ENCODE peak calls at places on chromosome 12, in eight cellular contexts. V is HCT116, D is foreskin keratinocyte, N is HFF-Myc, O is suprapubic skin, B is nephron progenitor cell, H is upper lobe of right lung, Y is AG09309. J is an unnamed sample.

GRCh38 chr12:107369679-107370078 is 276.3 kb upstream of the CRY1 start:
- DNase-seq in N (no peak), O (no peak), V (no peak), B (no peak), H (no peak), Y (no peak), D (no peak), J (no peak)

GRCh38 chr12:74539765-74540526 is 2.3 kb downstream of the ATXN7L3B start:
- DNase-seq in N (no peak), Y (no peak), D (no peak), V (no peak), H (no peak), B (no peak), O (no peak), J (no peak)

GRCh38 chr12:3061129-3061857 is 15.9 kb upstream of the TSPAN9 start:
- DNase-seq in D (no peak), N (no peak), O (no peak), H (no peak), Y (peak; percentile 47), V (no peak), B (no peak), J (peak; percentile 75)

GRCh38 chr12:22283508-22283907 is 51.0 kb downstream of the ST8SIA1 start:
- DNase-seq in H (no peak), Y (no peak), O (no peak), V (no peak), B (no peak), D (no peak), N (no peak), J (no peak)

GRCh38 chr12:103756443-103756842 is 84.6 kb downstream of the NT5DC3 start:
- DNase-seq in O (no peak), V (no peak), B (no peak), N (no peak), Y (no peak), H (no peak), D (no peak), J (no peak)

GRCh38 chr12:103241184-103241583 is 254.6 kb downstream of the C12orf42 start:
- DNase-seq in B (no peak), O (no peak), H (no peak), V (no peak), D (no peak), Y (no peak), N (no peak), J (no peak)

GRCh38 chr12:122909442-122910288 is 13.7 kb upstream of the VPS37B start:
- DNase-seq in V (no peak), Y (no peak), O (no peak), D (no peak), B (no peak), N (no peak), H (peak; percentile 54), J (no peak)

GRCh38 chr12:96466939-96467751 is 22.2 kb upstream of the CFAP54 start:
- DNase-seq in B (no peak), D (peak; percentile 93), Y (no peak), V (no peak), O (no peak), H (no peak), N (no peak), J (no peak)

GRCh38 chr12:100539209-100539608 is 34.3 kb upstream of the GAS2L3 start:
- DNase-seq in N (no peak), V (no peak), D (no peak), H (no peak), O (no peak), Y (no peak), B (peak; percentile 81), J (no peak)

DNA sequence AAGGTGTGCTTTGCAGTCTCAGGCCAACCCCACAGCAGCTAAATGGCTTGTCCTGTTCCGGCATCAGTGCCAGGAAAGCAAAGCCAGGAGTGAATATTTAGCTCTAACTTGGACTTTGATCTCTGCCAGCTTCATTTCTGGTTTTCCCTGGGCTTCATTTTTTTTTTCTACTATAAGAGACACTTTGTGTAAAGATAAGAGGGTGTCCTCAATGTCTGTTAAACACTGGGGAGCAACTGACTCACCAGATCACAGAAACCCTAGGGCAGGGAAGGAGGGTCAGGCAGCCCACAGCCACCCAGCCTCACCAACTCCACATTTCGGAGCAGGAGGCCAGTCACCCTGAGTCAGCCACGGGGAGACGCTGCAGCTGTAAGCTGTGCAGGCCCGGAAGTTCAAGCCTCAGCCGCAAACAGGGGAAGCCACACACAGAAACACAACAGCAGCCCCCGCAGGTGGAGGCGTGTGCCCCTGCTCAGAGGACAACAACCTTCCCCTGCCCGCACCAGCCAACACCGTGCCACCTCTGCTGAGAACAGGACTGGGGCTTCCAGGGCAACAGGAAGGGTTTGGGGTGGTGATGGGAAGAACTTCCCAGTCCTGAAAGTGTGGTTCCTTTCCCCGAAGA is 6.3 kb downstream of the TNFRSF1A start:
- DNase-seq in D (peak; percentile 67), B (no peak), N (peak; percentile 72), Y (no peak), V (no peak), O (peak; percentile 90), H (peak; percentile 90), J (peak; percentile 80)
- TF ChIP-seq CTCF in D (peak; percentile 80), B (no peak), N (peak; percentile 58), Y (peak; percentile 77), V (no peak), O (no peak), H (peak; percentile 51), J (peak; percentile 93)

GRCh38 chr12:109301643-109302176 is 7.4 kb downstream of the FOXN4 start:
- DNase-seq in H (no peak), B (no peak), O (no peak), V (no peak), D (no peak), N (no peak), Y (no peak), J (no peak)

GRCh38 chr12:109304485-109304884 is 4.6 kb downstream of the FOXN4 start:
- DNase-seq in O (no peak), N (no peak), B (peak; percentile 77), V (no peak), Y (no peak), H (no peak), D (no peak), J (no peak)

GRCh38 chr12:109302358-109302757 is 6.7 kb downstream of the FOXN4 start:
- DNase-seq in B (no peak), V (no peak), D (no peak), Y (no peak), H (no peak), O (no peak), N (no peak), J (no peak)

GRCh38 chr12:109305547-109305946 is 3.5 kb downstream of the FOXN4 start:
- DNase-seq in D (no peak), O (no peak), N (no peak), Y (no peak), H (no peak), B (no peak), V (no peak), J (no peak)

GRCh38 chr12:109302770-109303169 is 6.3 kb downstream of the FOXN4 start:
- DNase-seq in N (no peak), O (no peak), H (no peak), B (no peak), Y (no peak), D (no peak), V (no peak), J (no peak)
- TF ChIP-seq CTCF in N (no peak), O (no peak), H (no peak), B (no peak), Y (no peak), D (no peak), V (no peak), J (no peak)

DNA sequence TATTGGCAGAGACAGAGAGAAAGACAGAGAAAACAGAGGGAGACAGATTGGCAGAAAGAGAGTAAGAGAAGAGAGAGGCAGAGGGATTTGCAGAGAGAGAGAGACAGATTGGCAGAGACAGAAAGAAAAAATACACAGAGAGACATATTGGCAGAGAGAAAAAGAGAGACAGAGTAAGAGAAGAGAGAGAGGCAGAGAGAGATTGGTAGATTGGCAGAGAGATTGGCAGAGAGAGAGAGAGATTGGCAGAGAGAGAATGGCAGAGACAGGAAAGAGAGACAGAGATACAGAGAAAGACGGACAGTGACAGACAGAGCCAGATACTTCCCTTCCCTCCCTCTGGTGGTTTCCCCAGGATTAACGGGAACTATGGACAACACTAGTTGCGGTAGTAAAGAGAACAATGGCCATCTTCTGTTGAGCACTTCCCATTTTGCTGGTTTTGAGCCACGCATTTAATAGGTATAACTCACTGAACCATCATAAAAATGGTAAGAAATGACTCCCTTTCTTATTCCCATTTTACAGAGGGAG is 2.6 kb upstream of the NOS1 start:
- DNase-seq in O (no peak), V (no peak), B (no peak), D (no peak), Y (no peak), N (no peak), H (no peak), J (no peak)
- TF ChIP-seq CTCF in O (no peak), V (peak; percentile 12), B (no peak), D (peak; percentile 56), Y (no peak), N (no peak), H (no peak), J (peak; percentile 33)

GRCh38 chr12:130743606-130744005 is 27.5 kb upstream of the RIMBP2 start:
- DNase-seq in Y (no peak), O (no peak), H (no peak), V (no peak), N (no peak), B (no peak), D (no peak), J (no peak)

GRCh38 chr12:130744274-130744673 is 28.2 kb upstream of the RIMBP2 start:
- DNase-seq in D (no peak), V (no peak), O (no peak), H (no peak), B (no peak), Y (no peak), N (no peak), J (no peak)

GRCh38 chr12:130748786-130749185 is 32.7 kb upstream of the RIMBP2 start:
- DNase-seq in O (no peak), V (no peak), N (no peak), H (no peak), B (no peak), Y (no peak), D (peak; percentile 7), J (no peak)

GRCh38 chr12:130745921-130746320 is 29.8 kb upstream of the RIMBP2 start:
- DNase-seq in V (no peak), H (no peak), O (no peak), B (no peak), N (no peak), Y (no peak), D (no peak), J (no peak)

DNA sequence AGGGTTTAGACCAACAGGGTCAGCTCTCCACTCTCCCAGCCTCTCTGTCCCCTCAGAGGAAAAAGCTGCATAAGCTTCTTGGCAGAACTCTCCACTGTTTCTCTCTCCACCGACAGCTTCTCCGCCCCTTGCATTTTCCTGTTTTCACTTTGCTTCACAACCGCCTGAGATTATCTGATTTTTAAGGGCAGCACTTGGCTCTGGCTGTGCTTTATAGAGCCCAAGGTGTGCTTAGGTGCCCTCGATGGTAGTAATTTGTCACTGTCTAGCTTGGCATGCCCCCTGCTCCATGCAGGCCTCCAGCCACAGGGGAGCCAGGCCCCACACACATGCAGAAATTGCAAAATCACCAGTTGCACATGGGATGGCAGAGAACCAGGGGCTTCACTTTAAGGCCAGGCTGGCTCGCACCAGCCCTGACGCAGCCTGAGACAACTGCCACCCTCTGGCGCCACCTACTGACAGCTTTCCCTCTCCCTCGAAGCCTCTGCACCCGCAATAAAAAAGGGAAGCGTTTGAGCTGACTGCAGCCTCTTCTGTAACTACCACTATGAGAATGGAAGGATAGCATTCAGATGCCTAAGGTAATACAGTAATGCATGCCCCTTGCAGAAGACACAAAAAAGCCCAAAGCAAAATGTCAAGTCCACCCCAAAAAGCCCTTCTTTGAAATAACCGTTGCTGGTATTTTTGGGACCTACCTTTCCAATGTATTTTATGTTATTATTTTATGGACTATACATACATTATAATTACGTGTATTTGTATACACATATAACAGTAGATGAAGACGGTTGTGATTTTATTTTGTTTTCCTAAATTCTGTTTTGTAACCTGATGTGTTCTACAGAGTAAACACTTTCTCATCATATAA is 32.0 kb upstream of the RIMBP2 start:
- DNase-seq in O (peak; percentile 85), Y (peak; percentile 28), V (peak; percentile 40), H (peak; percentile 84), N (peak; percentile 43), D (no peak), B (peak; percentile 94), J (peak; percentile 82)
- TF ChIP-seq CTCF in O (peak; percentile 23), Y (peak; percentile 86), V (peak; percentile 64), H (peak; percentile 84), N (peak; percentile 84), D (peak; percentile 87), B (peak; percentile 89), J (peak; percentile 89)

J was measured in WERI-Rb-1.